ENCODE peak calls at places on chromosomes 5 and 9, in six cellular contexts. N, J, Q, H, W and E are unnamed samples.

GRCh38 chr5:176543428-176544182 is 5.5 kb upstream of the CDHR2 start:
- DNase-seq in N (peak), J (peak), Q (no peak), H (no peak), W (peak), E (no peak)

GRCh38 chr5:131242728-131243255 is 21.1 kb upstream of the CDC42SE2 start:
- DNase-seq in W (no peak), Q (peak), N (no peak), H (no peak), J (peak), E (peak)

GRCh38 chr9:19481471-19481870 is 72.7 kb downstream of the ACER2 start:
- DNase-seq in N (peak), H (no peak), Q (no peak), J (no peak), W (no peak), E (no peak)

GRCh38 chr5:97408331-97408730 is 225.3 kb upstream of the RIOK2 start:
- DNase-seq in Q (no peak), J (no peak), N (no peak), H (no peak), W (no peak), E (no peak)

GRCh38 chr9:117114768-117115167 is 300.1 kb downstream of the ASTN2 start:
- DNase-seq in W (no peak), Q (no peak), H (no peak), J (no peak), N (no peak), E (no peak)

GRCh38 chr9:35552376-35552775 is 52.7 kb upstream of the TESK1 start:
- DNase-seq in W (no peak), Q (peak), H (no peak), N (no peak), J (no peak), E (no peak)

GRCh38 chr5:74392698-74393431 is 247.7 kb downstream of the ENC1 start:
- DNase-seq in N (no peak), H (no peak), Q (peak), W (no peak), J (no peak), E (no peak)

GRCh38 chr5:67215592-67216471 is 19.2 kb upstream of the CD180 start:
- DNase-seq in Q (peak), N (peak), H (peak), J (peak), W (peak), E (no peak)

GRCh38 chr5:86749841-86750240 is 132.1 kb downstream of the COX7C start:
- DNase-seq in H (no peak), Q (no peak), N (no peak), W (no peak), J (no peak), E (no peak)

GRCh38 chr9:34653610-34654072 is 1.7 kb downstream of the IL11RA start:
- DNase-seq in Q (peak), N (no peak), W (peak), H (no peak), J (peak), E (no peak)

GRCh38 chr9:99120256-99120655 is 15.3 kb downstream of the TGFBR1 start:
- DNase-seq in N (no peak), H (no peak), Q (no peak), W (no peak), J (no peak), E (no peak)

GRCh38 chr5:130050585-130050984 is 146.3 kb downstream of the CHSY3 start:
- DNase-seq in H (no peak), Q (no peak), N (no peak), J (no peak), W (no peak), E (no peak)

GRCh38 chr5:107040907-107041306 is 629.8 kb downstream of the EFNA5 start:
- DNase-seq in H (no peak), W (no peak), Q (no peak), J (no peak), N (no peak), E (no peak)

GRCh38 chr5:33235304-33235703 is 205.5 kb upstream of the TARS1 start:
- DNase-seq in N (no peak), W (no peak), J (no peak), H (no peak), Q (no peak), E (no peak)

GRCh38 chr5:127757576-127757975 is 54.4 kb downstream of the CCDC192 start:
- DNase-seq in Q (peak), N (no peak), W (no peak), H (no peak), J (no peak), E (peak)

GRCh38 chr5:67165524-67166459 is 30.8 kb downstream of the CD180 start:
- DNase-seq in Q (peak), J (peak), N (peak), H (peak), W (peak), E (peak)

GRCh38 chr5:61319388-61320146 is 12.5 kb upstream of the ZSWIM6 start:
- DNase-seq in J (no peak), H (peak), W (no peak), Q (no peak), N (peak), E (no peak)

GRCh38 chr9:37951671-37952579 is 48.0 kb upstream of the SLC25A51 start:
- DNase-seq in J (peak), Q (no peak), W (no peak), N (no peak), H (no peak), E (no peak)

GRCh38 chr9:124098141-124098905 is 86.8 kb downstream of the LHX2 start:
- DNase-seq in W (no peak), Q (no peak), J (no peak), N (no peak), H (no peak), E (no peak)

GRCh38 chr5:1037123-1037670 is 28.6 kb downstream of the NKD2 start:
- DNase-seq in J (peak), Q (no peak), H (no peak), W (peak), N (peak), E (no peak)

GRCh38 chr9:8366161-8366926 is 566.8 kb upstream of the DMAC1 start:
- DNase-seq in W (no peak), N (peak), H (no peak), J (peak), Q (peak), E (no peak)

GRCh38 chr5:1934801-1935429 is 52.2 kb upstream of the IRX4 start:
- DNase-seq in Q (no peak), H (no peak), W (no peak), N (no peak), J (peak), E (no peak)

GRCh38 chr9:37056521-37056920 is 22.5 kb upstream of the PAX5 start:
- DNase-seq in J (no peak), H (no peak), W (no peak), N (no peak), Q (no peak), E (no peak)

GRCh38 chr9:69317894-69318293 is 7.1 kb upstream of the ENTREP1 start:
- DNase-seq in J (no peak), W (no peak), N (no peak), Q (no peak), H (no peak), E (no peak)

GRCh38 chr5:115583474-115583873 is 18.8 kb downstream of the TICAM2 start:
- DNase-seq in N (peak), J (peak), H (no peak), W (no peak), Q (peak), E (peak)

GRCh38 chr9:35649431-35650340 is 1.0 kb downstream of the SIT1 start:
- DNase-seq in Q (no peak), H (no peak), J (peak), W (peak), N (no peak), E (no peak)

GRCh38 chr5:137641148-137641547 is 94.7 kb downstream of the KLHL3 start:
- DNase-seq in H (no peak), J (peak), N (peak), Q (peak), W (no peak), E (no peak)

GRCh38 chr5:54590824-54591223 is 73.3 kb downstream of the SNX18 start:
- DNase-seq in H (no peak), N (no peak), J (no peak), Q (no peak), W (no peak), E (no peak)

GRCh38 chr5:132190161-132190817 is 37.4 kb downstream of the P4HA2 start:
- DNase-seq in J (peak), Q (peak), N (no peak), H (no peak), W (no peak), E (peak)

GRCh38 chr9:120580591-120580896 is 577 bp upstream of the CDK5RAP2 start:
- DNase-seq in Q (no peak), H (no peak), W (no peak), N (no peak), J (no peak), E (no peak)

GRCh38 chr9:89658401-89658800 is 53.6 kb downstream of the GADD45G start:
- DNase-seq in W (no peak), Q (no peak), H (no peak), N (no peak), J (no peak), E (no peak)

GRCh38 chr9:127976498-127976897 is 4.3 kb downstream of the EEIG1 start:
- DNase-seq in Q (no peak), H (no peak), J (peak), W (peak), N (peak), E (no peak)

GRCh38 chr5:169291877-169292276 is 9.1 kb downstream of the SLIT3 start:
- DNase-seq in H (no peak), Q (no peak), J (no peak), W (no peak), N (no peak), E (no peak)

GRCh38 chr5:180618830-180619562 is 27.7 kb upstream of the SCGB3A1 start:
- DNase-seq in Q (peak), W (no peak), J (peak), H (no peak), N (no peak), E (no peak)

GRCh38 chr5:43078956-43079355 is 38.8 kb upstream of the ANXA2R start:
- DNase-seq in H (no peak), W (no peak), J (peak), N (no peak), Q (peak), E (no peak)

GRCh38 chr5:75037106-75037505 is 15.3 kb downstream of the GCNT4 start:
- DNase-seq in H (no peak), J (peak), Q (peak), W (no peak), N (no peak), E (peak)

GRCh38 chr5:63962345-63962744 is at the start of gene HTR1A:
- DNase-seq in J (no peak), H (no peak), N (no peak), Q (no peak), W (no peak), E (no peak)

GRCh38 chr9:82675605-82676004 is 387.3 kb downstream of the RASEF start:
- DNase-seq in H (no peak), W (no peak), J (no peak), N (no peak), Q (no peak), E (no peak)
- TF ChIP-seq CTCF in H (no peak), W (no peak), J (no peak), N (no peak), Q (no peak), E (no peak)

GRCh38 chr9:87873607-87874319 is 8.9 kb upstream of the SPATA31E1 start:
- DNase-seq in J (no peak), Q (peak), N (no peak), H (no peak), W (peak), E (no peak)

GRCh38 chr9:87874320-87874655 is 8.4 kb upstream of the SPATA31E1 start:
- DNase-seq in W (peak), Q (no peak), J (no peak), N (no peak), H (no peak), E (no peak)

GRCh38 chr9:87876708-87877107 is 6.0 kb upstream of the SPATA31E1 start:
- DNase-seq in Q (no peak), H (no peak), J (no peak), N (no peak), W (no peak), E (no peak)

GRCh38 chr9:87878930-87879603 is 3.6 kb upstream of the SPATA31E1 start:
- DNase-seq in J (peak), Q (peak), W (no peak), N (no peak), H (no peak), E (peak)

DNA sequence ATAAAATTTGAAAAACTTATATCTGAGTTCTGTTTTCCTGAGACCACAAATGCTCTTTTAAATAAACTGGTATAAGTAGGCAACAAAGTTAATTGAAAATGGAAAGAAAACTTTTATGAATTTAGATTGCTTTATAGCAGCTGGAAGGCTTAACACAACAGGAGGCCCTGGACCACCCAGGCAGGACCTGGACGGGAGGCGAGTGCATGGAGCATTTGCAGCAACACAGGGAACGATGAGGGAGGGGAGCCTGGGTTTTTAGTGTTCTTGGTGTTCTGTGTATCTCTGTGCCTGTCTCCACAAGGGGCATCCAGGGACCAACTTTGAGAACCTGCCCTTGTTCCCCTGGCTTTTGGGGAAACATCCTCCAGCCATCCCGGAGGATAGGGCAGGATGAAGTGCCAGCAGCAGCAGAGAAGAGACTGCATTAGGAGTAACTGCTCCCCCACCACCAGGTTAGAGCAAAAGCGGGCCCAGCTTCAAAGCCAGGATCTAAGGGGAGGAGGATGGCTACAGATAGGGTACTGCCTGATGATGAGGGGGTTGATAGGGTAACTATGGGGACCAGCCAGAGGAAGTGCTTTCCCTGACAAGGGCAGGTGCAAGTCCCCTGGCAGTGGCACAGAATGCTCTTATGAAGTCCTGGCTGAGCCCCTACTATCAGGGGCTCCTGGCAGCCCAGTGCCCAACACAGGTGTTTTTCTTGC is 6.7 kb upstream of the SPATA31E1 start:
- DNase-seq in H (no peak), W (peak), N (no peak), Q (no peak), J (no peak), E (no peak)
- H3K4me3 ChIP-seq in H (no peak), W (no peak), N (no peak), Q (no peak), J (no peak), E (no peak)

GRCh38 chr9:106773750-106774149 is 89.2 kb upstream of the ZNF462 start:
- DNase-seq in H (no peak), J (no peak), W (no peak), N (no peak), Q (no peak), E (no peak)
- TF ChIP-seq CTCF in H (no peak), J (no peak), W (no peak), N (no peak), Q (no peak), E (no peak)

GRCh38 chr5:35854248-35854647 is 2.4 kb upstream of the IL7R start:
- DNase-seq in Q (no peak), H (no peak), J (no peak), W (no peak), N (no peak), E (no peak)

GRCh38 chr5:35857004-35857345 is 284 bp downstream of the IL7R start:
- DNase-seq in J (no peak), N (no peak), Q (no peak), H (no peak), W (no peak), E (no peak)

GRCh38 chr5:35857606-35858205 is 1.0 kb downstream of the IL7R start:
- DNase-seq in Q (peak), W (no peak), H (no peak), N (no peak), J (peak), E (peak)

GRCh38 chr5:35855221-35855620 is 1.5 kb upstream of the IL7R start:
- DNase-seq in H (no peak), W (no peak), Q (no peak), N (no peak), J (no peak), E (no peak)

DNA sequence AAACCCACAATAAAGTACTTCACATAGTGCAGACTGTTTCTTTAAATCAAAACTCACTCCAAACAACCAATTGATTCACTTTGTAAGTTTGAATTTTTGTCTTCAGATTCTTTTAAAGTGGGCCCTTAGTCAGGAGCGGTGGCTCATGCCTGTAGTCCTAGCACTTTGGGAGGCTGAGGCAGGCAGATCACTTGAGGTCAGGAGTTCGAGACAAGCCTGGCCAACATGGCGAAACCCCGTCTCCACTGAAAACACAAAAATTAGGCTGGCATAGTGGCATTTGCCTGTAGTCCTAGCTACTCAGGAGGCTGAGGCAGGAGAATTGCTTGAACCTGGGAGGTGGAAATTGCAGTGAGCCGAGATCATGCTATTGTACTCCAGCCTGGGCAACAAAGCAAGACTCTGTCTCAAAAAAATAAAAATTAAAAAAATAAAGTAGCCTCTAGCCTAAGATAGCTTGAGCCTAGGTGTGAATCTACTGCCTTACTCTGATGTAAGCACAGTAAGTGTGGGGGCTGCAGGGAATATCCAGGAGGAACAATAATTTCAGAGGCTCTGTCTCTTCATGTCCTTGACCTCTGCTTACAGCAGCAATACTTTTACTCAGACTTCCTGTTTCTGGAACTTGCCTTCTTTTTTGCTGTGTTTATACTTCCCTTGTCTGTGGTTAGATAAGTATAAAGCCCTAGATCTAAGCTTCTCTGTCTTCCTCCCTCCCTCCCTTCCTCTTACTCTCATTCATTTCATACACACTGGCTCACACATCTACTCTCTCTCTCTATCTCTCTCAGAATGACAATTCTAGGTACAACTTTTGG is at the start of gene IL7R:
- DNase-seq in N (no peak), W (no peak), H (no peak), J (no peak), Q (peak), E (no peak)
- H3K4me3 ChIP-seq in N (no peak), W (no peak), H (no peak), J (peak), Q (peak), E (peak)

GRCh38 chr5:73228052-73228451 is 55.1 kb downstream of the TMEM174 start:
- DNase-seq in N (no peak), J (no peak), H (no peak), W (no peak), Q (no peak), E (no peak)

GRCh38 chr5:73231245-73231778 is 58.3 kb downstream of the TMEM174 start:
- DNase-seq in J (no peak), H (no peak), Q (no peak), W (no peak), N (no peak), E (no peak)

GRCh38 chr5:73229271-73229670 is 56.3 kb downstream of the TMEM174 start:
- DNase-seq in Q (peak), W (no peak), N (no peak), J (peak), H (no peak), E (peak)

GRCh38 chr5:73232266-73233041 is 59.5 kb downstream of the TMEM174 start:
- DNase-seq in N (no peak), H (no peak), W (no peak), Q (no peak), J (no peak), E (no peak)

GRCh38 chr5:73230264-73231244 is 57.6 kb downstream of the TMEM174 start:
- DNase-seq in W (no peak), H (no peak), Q (no peak), J (no peak), N (no peak), E (no peak)
- TF ChIP-seq CTCF in W (no peak), H (no peak), Q (no peak), J (no peak), N (no peak), E (no peak)

DNA sequence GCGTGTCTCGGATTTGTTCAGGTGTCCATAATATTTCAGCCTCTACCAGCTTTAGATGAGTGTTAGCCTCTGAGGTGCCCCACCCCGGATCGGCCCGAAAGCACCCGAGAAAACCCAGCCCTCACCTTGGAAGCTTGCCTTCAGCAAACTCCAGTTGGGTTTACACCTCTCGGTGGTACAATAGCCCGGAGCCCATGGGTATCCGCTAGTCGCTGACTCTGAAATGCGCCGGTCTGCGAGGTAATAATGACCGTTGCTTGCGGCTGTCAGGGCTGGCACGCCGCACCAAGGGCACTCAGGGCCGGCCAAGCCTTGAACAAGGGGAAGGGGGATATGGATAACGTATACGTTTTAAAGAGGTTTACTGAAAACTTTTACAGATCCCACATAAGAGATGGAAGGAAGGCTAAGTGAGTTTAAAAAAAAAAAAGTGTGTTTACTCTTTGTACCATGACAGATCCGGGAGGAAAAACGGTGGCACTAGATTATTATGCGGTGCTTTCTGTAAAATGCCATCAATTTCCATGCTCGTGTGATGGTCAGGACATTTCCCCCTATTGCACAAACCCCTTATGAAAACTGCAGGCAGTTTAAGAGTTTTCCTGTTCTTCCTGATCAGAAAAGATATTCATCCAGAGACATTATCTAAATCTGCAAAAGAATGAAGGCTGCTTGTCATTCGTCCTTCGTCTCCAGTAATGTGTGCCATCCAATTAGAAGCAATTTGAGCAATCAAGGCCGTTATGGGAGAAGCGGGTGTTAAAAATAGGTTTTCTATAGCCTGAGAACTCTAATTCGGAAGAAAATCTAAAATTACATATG is 124.2 kb downstream of the TMEM161B start:
- DNase-seq in Q (no peak), H (no peak), N (no peak), W (no peak), J (no peak), E (no peak)
- H3K4me3 ChIP-seq in Q (no peak), H (no peak), N (peak), W (no peak), J (no peak), E (no peak)